ENCODE peak calls at places on chromosomes 4 and X, in six cellular contexts. F, C, Y, J, T and S are unnamed samples.

GRCh38 chr4:138310991-138311390 is 68.8 kb upstream of the SLC7A11 start:
- DNase-seq in F (no peak), C (no peak), Y (no peak), J (no peak), T (peak), S (no peak)

GRCh38 chrX:138847930-138848329 is 136.4 kb upstream of the FGF13 start:
- DNase-seq in F (no peak), C (no peak), Y (no peak), J (no peak), T (peak), S (no peak)

GRCh38 chr4:122450847-122451246 is 5.7 kb downstream of the IL2 start:
- DNase-seq in F (no peak), C (peak), Y (no peak), J (no peak), T (peak), S (no peak)

GRCh38 chr4:8290701-8290970 is 21.1 kb downstream of the HTRA3 start:
- DNase-seq in F (no peak), C (no peak), Y (no peak), J (peak), T (no peak), S (no peak)

GRCh38 chr4:134787315-134787714 is 585.7 kb upstream of the PABPC4L start:
- DNase-seq in F (no peak), C (no peak), Y (no peak), J (no peak), T (peak), S (no peak)

GRCh38 chrX:98338544-98338943 is 1454.8 kb downstream of the RPA4 start:
- DNase-seq in F (no peak), C (no peak), Y (no peak), J (no peak), T (no peak), S (no peak)

GRCh38 chr4:185278716-185279115 is 69.3 kb downstream of the SNX25 start:
- DNase-seq in F (no peak), C (no peak), Y (no peak), J (no peak), T (no peak), S (no peak)

GRCh38 chrX:136497556-136498048 is at the start of gene HTATSF1:
- DNase-seq in F (no peak), C (no peak), Y (no peak), J (peak), T (no peak), S (no peak)

GRCh38 chr4:187504974-187505797 is 490.4 kb upstream of the ZFP42 start:
- DNase-seq in F (no peak), C (no peak), Y (no peak), J (peak), T (no peak), S (no peak)

GRCh38 chrX:137432609-137433008 is 133.3 kb upstream of the ZIC3 start:
- DNase-seq in F (peak), C (no peak), Y (no peak), J (peak), T (no peak), S (peak)

GRCh38 chrX:152405561-152405960 is 45.6 kb downstream of the GABRA3 start:
- DNase-seq in F (no peak), C (no peak), Y (no peak), J (no peak), T (no peak), S (no peak)

GRCh38 chr4:1347410-1347864 is 429 bp downstream of the UVSSA start:
- DNase-seq in F (peak), C (peak), Y (peak), J (peak), T (peak), S (peak)

GRCh38 chr4:5787311-5787710 is 76.3 kb downstream of the EVC start:
- DNase-seq in F (no peak), C (no peak), Y (no peak), J (no peak), T (no peak), S (no peak)

GRCh38 chr4:155604718-155605601 is 61.7 kb upstream of the GUCY1A1 start:
- DNase-seq in F (no peak), C (no peak), Y (no peak), J (no peak), T (peak), S (no peak)

GRCh38 chr4:79576480-79576803 is 168.4 kb upstream of the GK2 start:
- DNase-seq in F (peak), C (no peak), Y (no peak), J (peak), T (peak), S (no peak)

GRCh38 chr4:185811509-185812364 is at the start of gene SORBS2:
- DNase-seq in F (peak), C (no peak), Y (no peak), J (peak), T (peak), S (peak)

GRCh38 chrX:9293051-9293496 is 171.8 kb upstream of the TBL1X start:
- DNase-seq in F (no peak), C (no peak), Y (no peak), J (peak), T (no peak), S (no peak)

GRCh38 chr4:108337923-108338322 is 169.2 kb upstream of the LEF1 start:
- DNase-seq in F (no peak), C (no peak), Y (no peak), J (no peak), T (no peak), S (no peak)

GRCh38 chr4:76148142-76148849 is at the start of gene NUP54:
- DNase-seq in F (peak), C (peak), Y (peak), J (peak), T (peak), S (peak)

GRCh38 chr4:79650217-79650616 is 242.2 kb upstream of the GK2 start:
- DNase-seq in F (no peak), C (no peak), Y (no peak), J (no peak), T (no peak), S (no peak)

GRCh38 chr4:174631901-174632758 is 109.8 kb upstream of the HPGD start:
- DNase-seq in F (peak), C (no peak), Y (no peak), J (no peak), T (peak), S (peak)